ENCODE peak calls at places on chromosomes 1 and 21, in six cellular contexts. D, S, G, B, U and N are unnamed samples.
A peak's percentile ranks its signal among the peaks of the same experiment; 100 is the strongest.

GRCh38 chr1:205248793-205249601 is 21.3 kb downstream of the TMCC2 start:
- DNase-seq in S (no peak), U (no peak), D (peak; percentile 75), G (no peak), B (no peak), N (peak; percentile 80)

GRCh38 chr1:175338447-175339135 is 146.0 kb upstream of the KIAA0040 start:
- DNase-seq in U (peak; percentile 43), B (peak; percentile 92), S (peak; percentile 85), D (no peak), G (no peak), N (peak; percentile 3)

GRCh38 chr1:206975313-206975712 is 5.1 kb upstream of the FCAMR start:
- DNase-seq in U (no peak), G (no peak), S (no peak), B (no peak), D (no peak), N (no peak)

GRCh38 chr1:159867322-159868064 is 5.0 kb upstream of the VSIG8 start:
- DNase-seq in S (peak; percentile 69), D (no peak), U (peak; percentile 52), G (no peak), B (no peak), N (peak; percentile 41)

GRCh38 chr21:26028183-26028582 is 142.4 kb downstream of the APP start:
- DNase-seq in D (no peak), B (no peak), S (no peak), U (no peak), G (no peak), N (no peak)

GRCh38 chr1:162019436-162019835 is 4.2 kb downstream of the OLFML2B start:
- DNase-seq in B (no peak), S (no peak), G (no peak), D (no peak), U (no peak), N (no peak)

GRCh38 chr1:182069028-182069466 is 7.5 kb upstream of the ZNF648 start:
- DNase-seq in B (peak; percentile 92), D (peak; percentile 14), G (peak; percentile 64), U (peak; percentile 78), S (peak; percentile 91), N (peak; percentile 3)

GRCh38 chr1:192575499-192576189 is at the start of gene RGS1:
- DNase-seq in S (no peak), D (no peak), B (no peak), U (peak; percentile 41), G (no peak), N (peak; percentile 98)

GRCh38 chr1:54381524-54381923 is 24.7 kb downstream of the SSBP3 start:
- DNase-seq in G (no peak), U (no peak), S (no peak), D (no peak), B (no peak), N (no peak)

GRCh38 chr1:203364013-203364730 is 13.2 kb upstream of the FMOD start:
- DNase-seq in B (no peak), U (peak; percentile 39), G (no peak), D (no peak), S (no peak), N (peak; percentile 68)

GRCh38 chr21:37153935-37154350 is 80.9 kb downstream of the TTC3 start:
- DNase-seq in S (no peak), B (no peak), U (peak; percentile 24), G (no peak), D (peak; percentile 18), N (no peak)

GRCh38 chr21:45427331-45428271 is 22.6 kb downstream of the COL18A1 start:
- DNase-seq in U (peak; percentile 61), S (peak; percentile 91), G (no peak), D (peak; percentile 98), B (no peak), N (peak; percentile 98)

GRCh38 chr1:116878804-116879477 is 30.8 kb upstream of the PTGFRN start:
- DNase-seq in B (peak; percentile 54), S (peak; percentile 79), G (peak; percentile 47), U (peak; percentile 78), D (peak; percentile 17), N (peak; percentile 45)

GRCh38 chr1:1624443-1625403 is 7.2 kb upstream of the MMP23B start:
- DNase-seq in U (no peak), B (peak; percentile 49), G (no peak), D (no peak), S (no peak), N (no peak)

GRCh38 chr1:205535866-205536758 is 31.6 kb downstream of the CDK18 start:
- DNase-seq in D (no peak), B (peak; percentile 45), S (peak; percentile 25), G (no peak), U (no peak), N (no peak)

GRCh38 chr21:25657140-25657539 is 18.1 kb downstream of the JAM2 start:
- DNase-seq in B (no peak), S (no peak), G (no peak), U (no peak), D (no peak), N (no peak)

GRCh38 chr21:35154788-35155187 is 105.7 kb upstream of the RUNX1 start:
- DNase-seq in U (no peak), B (no peak), G (no peak), D (no peak), S (no peak), N (no peak)

GRCh38 chr1:11736746-11737639 is 1.1 kb downstream of the AGTRAP start:
- DNase-seq in G (no peak), B (peak; percentile 61), U (peak; percentile 86), D (peak; percentile 79), S (peak; percentile 68), N (peak; percentile 86)
- H2BK5ac ChIP-seq in G (no peak overlapping the region), B (peak overlapping the region; percentile 98), U (no peak overlapping the region), D (peak overlapping the region; percentile 65), S (no peak overlapping the region), N (no peak overlapping the region)

GRCh38 chr1:93611656-93612055 is 70.0 kb downstream of the BCAR3 start:
- DNase-seq in G (no peak), D (no peak), B (no peak), U (no peak), S (no peak), N (no peak)

GRCh38 chr1:93614550-93615200 is 67.0 kb downstream of the BCAR3 start:
- DNase-seq in S (no peak), G (no peak), U (no peak), D (no peak), B (no peak), N (no peak)

GRCh38 chr1:93615201-93616150 is 66.2 kb downstream of the BCAR3 start:
- DNase-seq in S (peak; percentile 73), D (peak; percentile 77), G (no peak), U (peak; percentile 63), B (no peak), N (peak; percentile 77)

GRCh38 chr1:93612510-93612909 is 69.1 kb downstream of the BCAR3 start:
- DNase-seq in B (no peak), G (no peak), S (no peak), D (no peak), U (no peak), N (no peak)

GRCh38 chr1:93613895-93614294 is 67.7 kb downstream of the BCAR3 start:
- DNase-seq in B (no peak), S (no peak), G (no peak), D (peak; percentile 65), U (no peak), N (no peak)
- H3K4ac ChIP-seq in B (no peak overlapping the region), S (no peak overlapping the region), G (no peak overlapping the region), D (peak overlapping the region; percentile 51), U (no peak overlapping the region), N (peak overlapping the region; percentile 17)

GRCh38 chr1:238823416-238823815 is 563.0 kb upstream of the CHRM3 start:
- DNase-seq in D (no peak), B (no peak), G (no peak), U (no peak), S (no peak), N (no peak)
- H3K9me3 ChIP-seq in D (no peaks in the 10 kb centered on the region), B (peaks cover 2% of the 10 kb centered on the region), G (no peaks in the 10 kb centered on the region), U (no peaks in the 10 kb centered on the region), S (no peaks in the 10 kb centered on the region), N (peaks cover 35% of the 10 kb centered on the region)

DNA sequence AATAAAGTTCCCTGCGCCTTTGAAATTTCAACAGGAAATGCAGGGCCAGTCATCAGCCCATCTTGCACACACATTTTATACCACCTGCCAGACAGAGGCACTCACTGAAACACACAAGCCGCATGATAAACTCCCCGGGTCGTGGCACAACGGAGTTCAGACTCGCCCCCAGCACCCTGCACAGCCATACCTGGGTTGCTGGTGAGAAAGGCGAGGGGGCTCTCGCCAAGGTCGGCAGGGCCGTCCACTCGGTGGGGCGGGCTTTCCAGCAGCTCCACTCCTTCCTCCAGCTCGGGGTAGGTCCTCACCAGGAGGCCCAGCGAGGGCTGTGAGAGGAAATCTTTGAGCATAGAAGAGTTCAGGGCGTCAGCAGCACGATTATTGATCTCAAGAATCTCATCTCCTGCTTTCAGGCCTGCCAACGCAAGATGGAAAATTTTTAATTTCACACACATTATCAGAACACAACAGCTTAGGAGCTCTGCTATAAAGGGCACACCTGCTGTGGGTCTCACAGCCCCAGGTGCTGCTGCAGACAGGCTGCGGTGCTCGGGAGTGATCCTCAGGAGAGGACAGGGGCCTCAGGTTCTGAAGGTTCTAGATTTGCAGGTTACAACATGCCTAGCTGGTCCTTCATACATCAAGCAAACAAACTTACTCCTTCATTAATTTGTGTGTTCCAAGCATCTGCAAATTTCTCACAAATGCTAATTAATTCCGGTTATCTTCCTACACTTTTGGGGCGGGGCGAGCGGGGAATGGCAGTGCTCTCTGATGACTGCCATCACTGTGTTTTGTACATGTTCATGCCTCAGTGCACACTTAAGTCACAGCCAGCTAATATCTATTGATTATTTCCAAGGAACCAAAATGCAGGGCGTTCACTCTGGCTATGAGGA is 144.2 kb upstream of the KRTAP19-8 start:
- DNase-seq in G (no peak), B (no peak), S (no peak), D (no peak), U (no peak), N (no peak)
- H2BK5ac ChIP-seq in G (no peak overlapping the region), B (no peak overlapping the region), S (no peak overlapping the region), D (no peak overlapping the region), U (no peak overlapping the region), N (no peak overlapping the region)

GRCh38 chr1:200411406-200412257 is 1.8 kb upstream of the ZNF281 start:
- DNase-seq in S (peak; percentile 93), D (no peak), B (peak; percentile 80), G (no peak), U (no peak), N (no peak)
- H3K4ac ChIP-seq in S (no peak overlapping the region), D (peak overlapping the region; percentile 77), B (no peak overlapping the region), G (no peak overlapping the region), U (no peak overlapping the region), N (peak overlapping the region; percentile 81)

GRCh38 chr21:23067672-23068071 is 2069.5 kb downstream of the NCAM2 start:
- DNase-seq in S (no peak), U (no peak), B (no peak), D (no peak), G (no peak), N (no peak)
- H3K9me3 ChIP-seq in S (no peaks in the 10 kb centered on the region), U (no peaks in the 10 kb centered on the region), B (peaks cover 3% of the 10 kb centered on the region), D (peaks cover 4% of the 10 kb centered on the region), G (no peaks in the 10 kb centered on the region), N (peaks cover 15% of the 10 kb centered on the region)

GRCh38 chr1:26089125-26089524 is 21.7 kb upstream of the TRIM63 start:
- DNase-seq in U (peak; percentile 77), D (no peak), S (no peak), G (no peak), B (no peak), N (no peak)
- H2BK5ac ChIP-seq in U (no peak overlapping the region), D (no peak overlapping the region), S (no peak overlapping the region), G (no peak overlapping the region), B (no peak overlapping the region), N (no peak overlapping the region)